ENCODE peak calls at places on chromosomes 12 and 14, in six cellular contexts. M, Z, G, A, J and F are unnamed samples. For H3K27me3, the result is how much of the 10 kb centered on the place peaks cover.

GRCh38 chr14:56812364-56813103 is 2.3 kb upstream of the OTX2 start:
- DNase-seq in M (no peak), Z (no peak), G (peak), A (no peak), J (no peak), F (no peak)

GRCh38 chr12:90075685-90076084 is 367.0 kb upstream of the ATP2B1 start:
- DNase-seq in M (no peak), Z (no peak), G (no peak), A (no peak), J (no peak), F (no peak)

GRCh38 chr12:121668750-121669524 is 517 bp downstream of the MORN3 start:
- DNase-seq in M (no peak), Z (peak), G (peak), A (no peak), J (peak), F (peak)

GRCh38 chr12:101877816-101878811 is 734 bp downstream of the DRAM1 start:
- DNase-seq in M (peak), Z (no peak), G (peak), A (peak), J (peak), F (peak)

GRCh38 chr12:110079477-110080400 is 31.4 kb upstream of the C12orf76 start:
- DNase-seq in M (peak), Z (no peak), G (no peak), A (peak), J (peak), F (no peak)

GRCh38 chr14:85087201-85087600 is 442.7 kb upstream of the FLRT2 start:
- DNase-seq in M (peak), Z (no peak), G (no peak), A (no peak), J (no peak), F (no peak)

GRCh38 chr12:113867258-113867657 is 98.9 kb downstream of the RBM19 start:
- DNase-seq in M (no peak), Z (no peak), G (peak), A (no peak), J (no peak), F (no peak)

GRCh38 chr12:66717049-66717448 is 38.2 kb upstream of the GRIP1 start:
- DNase-seq in M (no peak), Z (no peak), G (no peak), A (no peak), J (no peak), F (no peak)

GRCh38 chr12:116524964-116525379 is 34.2 kb upstream of the MAP1LC3B2 start:
- DNase-seq in M (peak), Z (no peak), G (no peak), A (no peak), J (no peak), F (no peak)
- H3K4me3 ChIP-seq in M (peak), Z (no peak), G (no peak), A (no peak), J (no peak), F (no peak)

DNA sequence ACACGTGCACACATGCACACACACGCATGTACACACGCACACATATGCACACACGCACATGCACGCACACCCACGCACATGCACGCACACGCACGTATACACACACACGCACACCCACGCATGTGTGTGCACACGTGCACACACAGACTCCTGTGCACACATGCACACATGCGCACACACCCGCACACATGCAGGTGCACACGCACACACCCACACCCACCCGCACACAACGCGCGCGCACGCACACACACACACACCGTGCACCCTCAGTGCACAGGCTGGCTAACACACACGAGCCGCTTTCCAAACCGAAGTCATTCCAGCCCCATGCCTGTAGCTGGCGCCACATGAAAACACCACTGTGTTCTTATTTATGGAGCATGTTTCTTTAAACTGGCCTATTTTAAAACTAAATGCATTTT is 45.3 kb downstream of the GALNT9 start:
- DNase-seq in M (no peak), Z (no peak), G (peak), A (no peak), J (no peak), F (no peak)
- TF ChIP-seq CTCF in M (no peak), Z (no peak), G (peak), A (no peak), J (no peak), F (peak)

GRCh38 chr12:4744709-4745108 is 24.5 kb downstream of the GALNT8 start:
- DNase-seq in M (no peak), Z (no peak), G (no peak), A (no peak), J (no peak), F (no peak)
- H3K27me3 ChIP-seq in M (under half), Z (under half), G (under half), A (under half), J (under half), F (under half)

DNA sequence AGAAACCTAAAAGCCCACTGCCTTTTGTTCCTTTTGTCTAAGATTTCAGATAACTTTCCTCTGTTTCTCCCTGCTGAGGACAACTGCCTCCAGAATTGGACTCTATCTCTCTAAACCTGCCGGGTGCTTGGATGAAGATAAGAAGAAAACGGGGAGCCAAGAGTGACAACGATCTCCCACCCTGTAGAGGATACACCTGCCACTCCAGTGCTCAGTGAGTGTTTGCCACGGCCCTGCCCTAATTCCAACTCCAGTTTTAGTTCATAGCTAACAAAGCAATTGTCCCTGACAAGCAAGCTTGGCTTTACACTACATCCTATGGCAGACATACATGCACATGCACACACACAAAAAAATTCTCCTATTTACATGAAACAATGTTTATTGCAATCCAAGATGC is 39.3 kb downstream of the EPS8 start:
- DNase-seq in M (no peak), Z (no peak), G (no peak), A (no peak), J (no peak), F (no peak)
- H3K4me3 ChIP-seq in M (no peak), Z (no peak), G (no peak), A (no peak), J (no peak), F (no peak)

GRCh38 chr12:86414201-86414600 is 158.0 kb upstream of the MGAT4C start:
- DNase-seq in M (no peak), Z (no peak), G (no peak), A (no peak), J (no peak), F (no peak)
- TF ChIP-seq CTCF in M (no peak), Z (no peak), G (no peak), A (no peak), J (no peak), F (no peak)

DNA sequence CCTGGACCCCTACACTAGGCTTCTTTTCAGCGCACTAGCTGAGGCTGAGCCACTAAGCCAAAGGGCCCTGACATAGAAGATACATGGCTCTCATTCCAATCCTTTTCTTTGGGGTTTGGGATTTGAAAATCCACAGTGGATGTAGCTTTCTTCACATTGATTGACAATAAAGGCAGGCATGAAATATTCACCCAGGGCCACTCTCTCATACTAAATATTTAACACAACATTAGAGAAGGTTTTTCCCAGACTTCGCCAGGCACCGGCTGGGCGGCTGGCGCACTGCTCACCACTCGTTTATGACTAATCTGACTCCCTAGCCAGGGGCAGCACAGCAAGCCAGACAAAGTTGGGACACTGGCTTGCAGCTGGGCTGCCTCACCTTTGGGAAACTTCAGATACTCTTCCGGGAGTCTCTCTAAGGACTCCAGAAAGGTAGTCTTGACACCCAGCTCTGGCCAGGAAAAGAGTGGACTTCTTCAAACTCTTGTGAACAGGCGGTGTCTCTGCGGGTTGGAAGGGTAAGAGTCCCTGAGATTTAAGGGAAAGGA is 699 bp upstream of the HOXC11 start:
- DNase-seq in M (peak), Z (no peak), G (no peak), A (no peak), J (no peak), F (no peak)
- H3K27me3 ChIP-seq in M (under half), Z (under half), G (under half), A (half or more), J (under half), F (half or more)

DNA sequence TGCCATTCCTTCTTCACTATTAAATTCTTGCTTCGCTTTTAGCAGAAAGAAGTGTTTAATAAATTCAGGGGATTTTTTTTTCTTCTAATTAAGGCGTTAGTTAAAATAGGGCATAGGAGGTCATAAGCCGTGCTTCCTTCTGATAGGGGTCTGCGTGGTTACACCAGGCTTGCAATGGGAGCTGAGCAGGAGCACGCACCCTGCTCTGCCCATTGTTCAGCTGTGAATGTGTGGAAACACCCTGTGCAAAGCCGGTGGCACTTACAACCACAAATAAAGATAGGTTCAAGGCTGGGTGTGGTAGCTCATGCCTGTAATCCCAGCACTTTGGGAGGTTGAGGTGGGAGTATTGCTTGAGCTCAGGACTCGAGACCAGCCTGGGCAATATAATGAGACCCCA is 162.1 kb downstream of the PRKCH start:
- DNase-seq in M (no peak), Z (no peak), G (no peak), A (no peak), J (no peak), F (no peak)
- H3K4me3 ChIP-seq in M (no peak), Z (no peak), G (no peak), A (no peak), J (no peak), F (no peak)

DNA sequence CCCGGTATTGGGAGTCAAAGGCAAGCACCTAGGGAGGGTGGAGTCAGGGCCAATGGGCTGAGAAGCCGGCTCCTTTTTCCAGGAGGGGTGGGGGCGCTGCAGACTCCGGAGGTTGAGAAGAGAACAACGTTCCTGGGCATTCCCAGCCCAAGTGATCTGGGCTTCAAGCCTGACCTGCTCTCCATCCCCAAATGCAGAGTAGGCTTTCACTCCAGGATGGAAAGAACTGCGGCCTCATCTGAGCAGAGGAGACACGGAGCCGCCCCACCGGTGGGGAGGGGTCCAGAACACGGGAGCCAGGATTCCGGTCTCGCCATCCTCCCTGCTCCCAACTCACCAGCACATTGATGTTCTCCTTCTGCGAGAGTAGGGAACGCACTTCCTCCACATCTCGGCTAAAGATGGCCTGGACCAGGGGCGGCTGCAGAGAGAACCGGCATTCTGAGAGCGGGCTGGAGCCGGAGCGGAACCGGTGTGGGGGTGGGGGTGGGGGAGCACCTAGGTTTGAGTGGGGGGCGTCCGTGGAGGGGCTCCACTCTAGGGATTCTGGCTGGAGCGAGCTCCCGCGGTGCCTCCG is 605 bp downstream of the ANKRD52 start:
- DNase-seq in M (peak), Z (no peak), G (peak), A (no peak), J (peak), F (peak)
- TF ChIP-seq CTCF in M (no peak), Z (no peak), G (no peak), A (no peak), J (no peak), F (peak)

GRCh38 chr14:36655963-36656768 is 5.5 kb upstream of the PAX9 start:
- DNase-seq in M (no peak), Z (no peak), G (no peak), A (no peak), J (peak), F (no peak)
- H3K27me3 ChIP-seq in M (half or more), Z (under half), G (half or more), A (half or more), J (under half), F (half or more)